ENCODE peak calls at places on chromosomes 6 and 20, in six cellular contexts. M, U, L, E, K and W are unnamed samples.

GRCh38 chr20:45968081-45968671 is 3.8 kb downstream of the ZNF335 start:
- DNase-seq in M (no peak), U (no peak), L (no peak), E (no peak), K (no peak), W (no peak)

GRCh38 chr20:38878798-38879197 is 47.4 kb upstream of the FAM83D start:
- DNase-seq in M (no peak), U (no peak), L (peak), E (no peak), K (peak), W (no peak)

GRCh38 chr6:87926687-87927086 is 121.0 kb upstream of the SPACA1 start:
- DNase-seq in M (no peak), U (no peak), L (no peak), E (no peak), K (no peak), W (no peak)

GRCh38 chr6:154605207-154605877 is 94.9 kb upstream of the CNKSR3 start:
- DNase-seq in M (no peak), U (no peak), L (no peak), E (peak), K (no peak), W (no peak)

GRCh38 chr6:126873351-126873750 is 245.1 kb upstream of the RSPO3 start:
- DNase-seq in M (no peak), U (peak), L (no peak), E (no peak), K (no peak), W (no peak)

GRCh38 chr20:3239867-3240775 is 1.1 kb upstream of the SLC4A11 start:
- DNase-seq in M (no peak), U (peak), L (no peak), E (no peak), K (no peak), W (no peak)

GRCh38 chr20:41499961-41500725 is 118.0 kb downstream of the CHD6 start:
- DNase-seq in M (no peak), U (no peak), L (no peak), E (no peak), K (no peak), W (no peak)

GRCh38 chr20:312067-312466 is 13.3 kb upstream of the SOX12 start:
- DNase-seq in M (no peak), U (no peak), L (no peak), E (no peak), K (no peak), W (no peak)

GRCh38 chr6:157728183-157728881 is 94.7 kb upstream of the SNX9 start:
- DNase-seq in M (no peak), U (no peak), L (no peak), E (no peak), K (peak), W (no peak)

GRCh38 chr6:29651413-29652197 is 5.3 kb upstream of the MOG start:
- DNase-seq in M (peak), U (peak), L (peak), E (no peak), K (peak), W (peak)

GRCh38 chr6:43216200-43216599 is 13.1 kb downstream of the DNPH1 start:
- DNase-seq in M (no peak), U (no peak), L (no peak), E (no peak), K (no peak), W (no peak)

GRCh38 chr6:134631398-134631924 is 313.5 kb upstream of the SGK1 start:
- DNase-seq in M (no peak), U (no peak), L (no peak), E (no peak), K (no peak), W (no peak)

GRCh38 chr20:38315290-38315966 is 11.5 kb downstream of the BPI start:
- DNase-seq in M (no peak), U (no peak), L (no peak), E (no peak), K (no peak), W (peak)

GRCh38 chr6:53984163-53984562 is 127.1 kb upstream of the MLIP start:
- DNase-seq in M (peak), U (peak), L (no peak), E (no peak), K (peak), W (peak)

GRCh38 chr6:11278207-11278559 is 45.7 kb upstream of the NEDD9 start:
- DNase-seq in M (no peak), U (no peak), L (no peak), E (peak), K (no peak), W (no peak)

GRCh38 chr20:12207875-12208274 is 290.2 kb downstream of the BTBD3 start:
- DNase-seq in M (peak), U (peak), L (peak), E (no peak), K (peak), W (peak)

GRCh38 chr20:61173966-61174725 is 77.9 kb upstream of the CDH4 start:
- DNase-seq in M (no peak), U (no peak), L (no peak), E (no peak), K (no peak), W (no peak)

GRCh38 chr6:142819603-142820335 is 125.2 kb downstream of the HIVEP2 start:
- DNase-seq in M (no peak), U (peak), L (no peak), E (peak), K (no peak), W (peak)

GRCh38 chr20:31860431-31861345 is 9.6 kb downstream of the DUSP15 start:
- DNase-seq in M (no peak), U (no peak), L (no peak), E (no peak), K (no peak), W (peak)

GRCh38 chr6:110529355-110529754 is 52.9 kb upstream of the SLC22A16 start:
- DNase-seq in M (no peak), U (peak), L (no peak), E (no peak), K (no peak), W (peak)

GRCh38 chr6:5398530-5398929 is 137.2 kb downstream of the FARS2 start:
- DNase-seq in M (peak), U (peak), L (peak), E (no peak), K (peak), W (peak)

GRCh38 chr6:82979657-82980056 is 86.0 kb downstream of the UBE3D start:
- DNase-seq in M (no peak), U (no peak), L (no peak), E (no peak), K (no peak), W (no peak)

GRCh38 chr6:79377047-79377446 is 142.6 kb upstream of the HMGN3 start:
- DNase-seq in M (no peak), U (peak), L (no peak), E (no peak), K (no peak), W (no peak)

GRCh38 chr6:20631525-20631924 is 97.3 kb downstream of the CDKAL1 start:
- DNase-seq in M (no peak), U (no peak), L (no peak), E (no peak), K (no peak), W (peak)

GRCh38 chr20:54223285-54223684 is 15.4 kb downstream of the PFDN4 start:
- DNase-seq in M (no peak), U (no peak), L (no peak), E (no peak), K (no peak), W (no peak)

GRCh38 chr20:23151885-23152284 is 65.8 kb upstream of the CD93 start:
- DNase-seq in M (no peak), U (no peak), L (peak), E (no peak), K (no peak), W (no peak)

GRCh38 chr6:154111025-154111424 is 72.0 kb downstream of the OPRM1 start:
- DNase-seq in M (no peak), U (no peak), L (no peak), E (no peak), K (no peak), W (no peak)

GRCh38 chr6:112205521-112206458 is 48.6 kb downstream of the LAMA4 start:
- DNase-seq in M (no peak), U (peak), L (no peak), E (no peak), K (no peak), W (no peak)

GRCh38 chr6:43180985-43181384 is 1.0 kb upstream of the CUL9 start:
- DNase-seq in M (no peak), U (no peak), L (peak), E (no peak), K (no peak), W (no peak)

GRCh38 chr6:139156102-139156501 is 21.2 kb downstream of the HECA start:
- DNase-seq in M (no peak), U (no peak), L (no peak), E (no peak), K (no peak), W (no peak)

GRCh38 chr20:59948828-59949720 is 8.9 kb downstream of the FAM217B start:
- DNase-seq in M (no peak), U (peak), L (peak), E (no peak), K (peak), W (peak)

GRCh38 chr6:138590796-138591709 is 91.8 kb upstream of the NHSL1 start:
- DNase-seq in M (peak), U (peak), L (peak), E (peak), K (peak), W (peak)

GRCh38 chr20:36167826-36168634 is 13.5 kb downstream of the EPB41L1 start:
- DNase-seq in M (peak), U (no peak), L (peak), E (no peak), K (no peak), W (peak)

DNA sequence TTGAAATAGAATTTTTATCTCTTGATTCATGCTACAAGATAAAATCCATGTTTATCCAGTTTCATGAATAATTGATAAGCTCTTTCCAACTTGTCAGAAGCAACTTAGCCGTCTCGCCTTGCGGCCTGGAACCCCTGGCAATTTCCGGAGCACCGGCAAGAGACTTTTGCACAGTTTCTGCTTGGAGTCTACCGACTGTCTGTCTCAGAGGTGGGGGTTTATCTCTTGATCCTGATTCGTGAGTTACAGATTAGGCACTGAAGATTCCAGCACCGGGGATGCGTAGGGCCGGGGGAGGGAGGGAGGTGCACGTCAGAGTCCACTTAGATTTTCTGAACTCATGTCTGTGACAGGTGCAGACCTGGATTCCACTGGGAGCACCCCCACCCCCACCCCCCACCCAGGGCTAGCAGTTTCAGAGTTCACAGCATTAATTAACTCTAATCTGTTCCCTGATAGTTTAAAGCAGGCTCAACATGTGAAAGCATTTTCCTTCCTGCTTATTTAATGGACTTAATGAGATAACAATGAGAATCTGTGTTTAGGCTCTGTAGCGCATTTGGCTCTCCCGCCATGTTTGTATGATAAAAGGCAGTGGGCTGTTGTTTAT is 8.0 kb upstream of the APCDD1L start:
- DNase-seq in M (no peak), U (peak), L (no peak), E (no peak), K (no peak), W (no peak)
- TF ChIP-seq MYC in M (no peak), U (no peak), L (no peak), E (no peak), K (no peak), W (no peak)

DNA sequence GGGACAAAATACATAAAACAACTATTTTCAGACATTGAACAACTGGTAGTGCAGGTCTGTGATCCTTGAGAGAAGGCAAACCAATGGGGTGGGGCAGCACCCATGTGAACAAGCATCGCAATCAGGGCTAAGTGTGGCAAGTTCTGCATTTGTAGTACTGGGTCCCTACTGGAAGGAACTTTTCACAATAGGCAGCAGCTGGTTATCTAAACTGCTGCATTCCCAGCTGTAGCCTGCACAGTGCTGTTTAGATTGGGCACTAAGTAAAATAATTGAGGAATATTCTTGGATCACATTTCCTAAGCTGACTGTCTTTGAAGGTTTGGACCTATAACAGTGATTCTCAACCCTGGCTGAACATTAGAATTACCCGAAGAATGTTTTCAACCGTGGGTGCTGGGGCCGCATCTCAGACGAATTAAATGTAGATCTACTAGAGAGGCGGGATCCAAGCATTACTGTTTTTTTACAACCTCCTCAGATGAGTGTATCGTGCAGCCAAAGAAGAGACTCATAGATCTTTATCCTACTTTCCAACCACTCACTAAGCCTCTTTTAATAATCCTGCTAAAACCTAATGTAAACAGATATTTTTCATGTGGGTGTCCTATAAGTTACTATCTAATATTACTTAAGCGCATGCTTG is 12.4 kb upstream of the MAP3K4 start:
- DNase-seq in M (no peak), U (no peak), L (no peak), E (no peak), K (no peak), W (no peak)
- TF ChIP-seq CTCF in M (no peak), U (no peak), L (no peak), E (no peak), K (no peak), W (no peak)

DNA sequence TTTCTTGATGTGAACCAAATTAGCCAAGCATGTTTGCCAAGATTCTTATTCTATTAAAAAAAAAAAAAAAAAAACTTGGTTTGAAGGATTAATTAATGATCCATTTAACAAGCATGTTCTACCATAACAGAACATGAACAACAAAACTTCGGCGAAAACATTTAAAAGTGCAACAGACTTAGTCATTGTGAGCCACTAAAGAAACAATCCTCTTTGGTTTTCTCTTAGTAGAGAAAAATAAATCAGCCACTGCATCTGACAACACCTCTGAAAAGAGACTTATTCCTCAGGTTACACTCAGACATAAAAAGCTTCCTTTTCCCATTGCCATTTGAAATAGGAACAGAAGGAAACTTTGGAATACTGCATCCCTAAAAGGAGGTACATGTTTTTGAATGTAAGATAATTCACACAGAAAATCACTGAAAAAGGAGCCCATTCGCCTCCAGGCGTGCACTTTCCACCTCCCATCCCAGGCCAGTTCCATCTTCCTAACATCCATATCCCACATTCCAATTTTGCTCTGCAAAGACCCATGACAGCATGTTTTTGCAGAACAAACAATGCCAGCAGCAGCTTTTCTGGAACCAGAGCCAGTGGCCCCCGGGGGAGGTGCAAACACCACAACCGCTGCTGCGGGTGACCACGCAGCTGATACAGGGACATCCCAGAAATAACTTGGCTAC is 79.5 kb downstream of the ZMYND8 start:
- DNase-seq in M (no peak), U (peak), L (no peak), E (no peak), K (no peak), W (no peak)
- H3K4me3 ChIP-seq in M (no peak), U (no peak), L (no peak), E (no peak), K (no peak), W (no peak)

GRCh38 chr6:35378281-35378680 is 35.9 kb downstream of the PPARD start:
- DNase-seq in M (no peak), U (no peak), L (no peak), E (no peak), K (no peak), W (no peak)

GRCh38 chr6:35382015-35382414 is 39.7 kb downstream of the PPARD start:
- DNase-seq in M (no peak), U (no peak), L (no peak), E (no peak), K (no peak), W (no peak)

GRCh38 chr6:35385457-35386202 is 43.3 kb downstream of the PPARD start:
- DNase-seq in M (no peak), U (no peak), L (no peak), E (no peak), K (peak), W (peak)

GRCh38 chr6:35377002-35377401 is 34.6 kb downstream of the PPARD start:
- DNase-seq in M (no peak), U (no peak), L (no peak), E (no peak), K (no peak), W (no peak)

DNA sequence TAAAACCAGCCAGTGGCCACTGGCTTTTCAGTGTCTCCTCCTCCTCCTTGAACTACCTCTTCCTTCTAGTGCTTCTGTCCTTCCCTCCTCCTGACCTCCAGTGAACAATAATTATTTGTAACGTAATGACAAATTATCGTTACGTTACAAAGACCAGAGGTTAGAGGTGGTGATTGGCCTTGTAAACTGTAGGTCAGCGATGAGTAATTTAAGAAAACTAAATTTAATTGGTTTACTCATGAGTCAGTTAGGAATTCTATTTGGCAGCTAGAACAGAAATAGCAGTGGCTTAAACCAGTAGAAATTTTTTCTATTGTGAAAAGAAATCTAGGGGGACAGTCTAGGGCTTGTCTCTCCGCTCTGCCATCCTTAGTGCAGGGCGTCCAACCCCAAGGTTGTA is 38.8 kb downstream of the PPARD start:
- DNase-seq in M (no peak), U (no peak), L (no peak), E (no peak), K (no peak), W (no peak)
- TF ChIP-seq MYC in M (no peak), U (no peak), L (no peak), E (no peak), K (no peak), W (no peak)

GRCh38 chr20:9352740-9353139 is 161.7 kb upstream of the LAMP5 start:
- DNase-seq in M (no peak), U (no peak), L (no peak), E (no peak), K (no peak), W (no peak)

GRCh38 chr20:9349256-9349655 is 165.1 kb upstream of the LAMP5 start:
- DNase-seq in M (no peak), U (no peak), L (no peak), E (no peak), K (no peak), W (no peak)

GRCh38 chr20:9353916-9354276 is 160.5 kb upstream of the LAMP5 start:
- DNase-seq in M (no peak), U (no peak), L (no peak), E (no peak), K (no peak), W (no peak)

GRCh38 chr20:9354579-9354978 is 159.8 kb upstream of the LAMP5 start:
- DNase-seq in M (no peak), U (no peak), L (no peak), E (no peak), K (no peak), W (no peak)

DNA sequence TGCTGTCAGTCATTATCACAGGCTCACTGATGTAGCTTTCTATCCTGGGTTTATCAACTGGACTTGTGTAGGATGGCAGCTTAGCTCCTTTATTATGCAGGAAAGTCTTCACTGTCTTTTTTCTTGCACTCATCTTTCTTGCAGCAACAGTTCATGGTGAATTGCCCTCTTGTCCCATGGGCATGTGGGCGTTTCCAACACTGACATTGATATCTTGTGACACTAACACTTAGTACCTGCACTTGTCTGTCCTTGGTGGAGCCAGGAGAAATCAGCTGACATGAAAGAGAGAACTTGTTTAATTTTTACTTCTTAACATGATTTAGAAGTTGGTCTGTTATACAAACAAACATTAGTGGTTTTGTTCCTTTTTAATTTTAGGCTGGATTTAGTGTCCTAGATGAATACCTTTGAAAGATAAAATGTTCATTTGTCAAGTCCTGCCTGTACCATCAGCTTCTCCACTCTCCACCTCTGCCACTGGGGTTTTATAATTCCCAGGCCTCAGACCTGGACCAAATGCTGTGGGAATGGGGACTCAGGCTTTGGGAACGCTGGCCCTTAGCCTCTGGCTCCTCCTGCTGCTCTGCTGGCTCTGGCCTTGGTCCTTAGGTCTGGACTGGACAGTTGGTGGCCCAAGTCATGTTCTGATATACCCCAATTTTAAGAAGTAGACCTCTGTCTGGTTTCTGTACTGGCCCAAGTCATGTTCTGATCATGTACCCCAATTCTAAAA is 161.0 kb upstream of the LAMP5 start:
- DNase-seq in M (no peak), U (no peak), L (no peak), E (no peak), K (no peak), W (no peak)
- TF ChIP-seq CTCF in M (no peak), U (no peak), L (no peak), E (no peak), K (peak), W (no peak)

GRCh38 chr6:149924933-149925252 is 2.0 kb upstream of the RAET1G start:
- DNase-seq in M (no peak), U (no peak), L (no peak), E (no peak), K (no peak), W (no peak)

GRCh38 chr6:149923327-149923986 is 536 bp upstream of the RAET1G start:
- DNase-seq in M (no peak), U (no peak), L (no peak), E (no peak), K (no peak), W (no peak)

GRCh38 chr6:149925253-149925973 is 2.5 kb upstream of the RAET1G start:
- DNase-seq in M (no peak), U (peak), L (no peak), E (no peak), K (no peak), W (no peak)

GRCh38 chr6:149924206-149924932 is 1.4 kb upstream of the RAET1G start:
- DNase-seq in M (no peak), U (no peak), L (no peak), E (no peak), K (no peak), W (no peak)

GRCh38 chr6:149925974-149926777 is 3.3 kb upstream of the RAET1G start:
- DNase-seq in M (peak), U (peak), L (peak), E (no peak), K (peak), W (peak)
- H3K4me3 ChIP-seq in M (peak), U (peak), L (peak), E (no peak), K (peak), W (no peak)